ENCODE peak calls at places on chromosomes 3 and 15, in ten cellular contexts. One of them, this sample, is unnamed. For H3K4me1, the result is how much of the 10 kb centered on the place peaks cover.

GRCh38 chr3:172298247-172298646 is 150.0 kb downstream of the GHSR start:
- DNase-seq in SK-N-SH: no peak
- DNase-seq in uterus: no peak
- DNase-seq in GM23248: no peak
- DNase-seq in heart left ventricle: no peak
- DNase-seq in SJSA1: no peak
- DNase-seq in mesendoderm: no peak
- DNase-seq in psoas muscle: no peak
- DNase-seq in Peyer's patch: no peak
- DNase-seq in PC-9: no peak
- DNase-seq in this sample: no peak

GRCh38 chr3:73086071-73086494 is 24.6 kb downstream of the EBLN2 start:
- DNase-seq in SK-N-SH: peak
- DNase-seq in uterus: peak
- DNase-seq in GM23248: peak
- DNase-seq in heart left ventricle: peak
- DNase-seq in SJSA1: peak
- DNase-seq in mesendoderm: peak
- DNase-seq in psoas muscle: peak
- DNase-seq in Peyer's patch: peak
- DNase-seq in PC-9: peak
- DNase-seq in this sample: no peak

GRCh38 chr3:120348065-120348980 is 831 bp downstream of the LRRC58 start:
- DNase-seq in SK-N-SH: peak
- DNase-seq in uterus: no peak
- DNase-seq in GM23248: no peak
- DNase-seq in heart left ventricle: no peak
- DNase-seq in SJSA1: no peak
- DNase-seq in mesendoderm: no peak
- DNase-seq in psoas muscle: no peak
- DNase-seq in Peyer's patch: no peak
- DNase-seq in PC-9: no peak
- DNase-seq in this sample: no peak

GRCh38 chr15:41574158-41574557 is 15.1 kb downstream of the TYRO3 start:
- DNase-seq in SK-N-SH: no peak
- DNase-seq in uterus: no peak
- DNase-seq in GM23248: no peak
- DNase-seq in heart left ventricle: no peak
- DNase-seq in SJSA1: no peak
- DNase-seq in mesendoderm: peak
- DNase-seq in psoas muscle: no peak
- DNase-seq in Peyer's patch: no peak
- DNase-seq in PC-9: no peak
- DNase-seq in this sample: no peak

GRCh38 chr3:187222801-187223200 is 25.5 kb downstream of the RTP1 start:
- DNase-seq in SK-N-SH: no peak
- DNase-seq in uterus: no peak
- DNase-seq in GM23248: no peak
- DNase-seq in heart left ventricle: no peak
- DNase-seq in SJSA1: no peak
- DNase-seq in mesendoderm: no peak
- DNase-seq in psoas muscle: no peak
- DNase-seq in Peyer's patch: no peak
- DNase-seq in PC-9: no peak
- DNase-seq in this sample: no peak

GRCh38 chr3:122989856-122990575 is 37.5 kb downstream of the SEMA5B start:
- DNase-seq in SK-N-SH: no peak
- DNase-seq in uterus: no peak
- DNase-seq in GM23248: no peak
- DNase-seq in heart left ventricle: no peak
- DNase-seq in SJSA1: no peak
- DNase-seq in mesendoderm: no peak
- DNase-seq in psoas muscle: no peak
- DNase-seq in Peyer's patch: no peak
- DNase-seq in PC-9: no peak
- DNase-seq in this sample: no peak

GRCh38 chr15:87312221-87312620 is 944.3 kb downstream of the NTRK3 start:
- DNase-seq in SK-N-SH: no peak
- DNase-seq in uterus: no peak
- DNase-seq in GM23248: no peak
- DNase-seq in heart left ventricle: no peak
- DNase-seq in SJSA1: no peak
- DNase-seq in mesendoderm: no peak
- DNase-seq in psoas muscle: no peak
- DNase-seq in Peyer's patch: no peak
- DNase-seq in PC-9: no peak
- DNase-seq in this sample: no peak

GRCh38 chr3:138824114-138824506 is 10.6 kb downstream of the PIK3CB start:
- DNase-seq in SK-N-SH: no peak
- DNase-seq in uterus: no peak
- DNase-seq in GM23248: no peak
- DNase-seq in heart left ventricle: no peak
- DNase-seq in SJSA1: no peak
- DNase-seq in mesendoderm: peak
- DNase-seq in psoas muscle: no peak
- DNase-seq in Peyer's patch: no peak
- DNase-seq in PC-9: peak
- DNase-seq in this sample: no peak

GRCh38 chr15:28133281-28133680 is 34.2 kb upstream of the OCA2 start:
- DNase-seq in SK-N-SH: no peak
- DNase-seq in uterus: no peak
- DNase-seq in GM23248: peak
- DNase-seq in heart left ventricle: no peak
- DNase-seq in SJSA1: no peak
- DNase-seq in mesendoderm: no peak
- DNase-seq in psoas muscle: no peak
- DNase-seq in Peyer's patch: no peak
- DNase-seq in PC-9: no peak
- DNase-seq in this sample: no peak

GRCh38 chr15:23038741-23039150 is 623 bp downstream of the TUBGCP5 start:
- DNase-seq in SK-N-SH: no peak
- DNase-seq in uterus: no peak
- DNase-seq in GM23248: peak
- DNase-seq in heart left ventricle: no peak
- DNase-seq in SJSA1: peak
- DNase-seq in mesendoderm: peak
- DNase-seq in psoas muscle: no peak
- DNase-seq in Peyer's patch: no peak
- DNase-seq in PC-9: no peak
- DNase-seq in this sample: no peak

GRCh38 chr3:120457827-120458226 is 7.0 kb upstream of the FSTL1 start:
- DNase-seq in SK-N-SH: no peak
- DNase-seq in uterus: no peak
- DNase-seq in GM23248: no peak
- DNase-seq in heart left ventricle: no peak
- DNase-seq in SJSA1: no peak
- DNase-seq in mesendoderm: no peak
- DNase-seq in psoas muscle: no peak
- DNase-seq in Peyer's patch: no peak
- DNase-seq in PC-9: no peak
- DNase-seq in this sample: no peak

GRCh38 chr15:99090011-99090699 is 14.7 kb upstream of the SYNM start:
- DNase-seq in SK-N-SH: no peak
- DNase-seq in uterus: no peak
- DNase-seq in GM23248: no peak
- DNase-seq in heart left ventricle: no peak
- DNase-seq in SJSA1: no peak
- DNase-seq in mesendoderm: no peak
- DNase-seq in psoas muscle: no peak
- DNase-seq in Peyer's patch: peak
- DNase-seq in PC-9: no peak
- DNase-seq in this sample: no peak

GRCh38 chr15:64699767-64700388 is 75.5 kb downstream of the RBPMS2 start:
- DNase-seq in SK-N-SH: peak
- DNase-seq in uterus: no peak
- DNase-seq in GM23248: peak
- DNase-seq in heart left ventricle: peak
- DNase-seq in SJSA1: no peak
- DNase-seq in mesendoderm: peak
- DNase-seq in psoas muscle: peak
- DNase-seq in Peyer's patch: no peak
- DNase-seq in PC-9: no peak
- DNase-seq in this sample: peak

GRCh38 chr3:42706721-42707619 is 4.4 kb upstream of the HHATL start:
- DNase-seq in SK-N-SH: peak
- DNase-seq in uterus: no peak
- DNase-seq in GM23248: no peak
- DNase-seq in heart left ventricle: peak
- DNase-seq in SJSA1: no peak
- DNase-seq in mesendoderm: no peak
- DNase-seq in psoas muscle: no peak
- DNase-seq in Peyer's patch: peak
- DNase-seq in PC-9: no peak
- DNase-seq in this sample: peak

GRCh38 chr3:123110953-123111615 is 44.3 kb downstream of the PDIA5 start:
- DNase-seq in SK-N-SH: no peak
- DNase-seq in uterus: no peak
- DNase-seq in GM23248: no peak
- DNase-seq in heart left ventricle: no peak
- DNase-seq in SJSA1: no peak
- DNase-seq in mesendoderm: no peak
- DNase-seq in psoas muscle: no peak
- DNase-seq in Peyer's patch: no peak
- DNase-seq in PC-9: no peak
- DNase-seq in this sample: no peak

GRCh38 chr15:34795267-34796081 is at the start of gene ACTC1:
- DNase-seq in SK-N-SH: no peak
- DNase-seq in uterus: peak
- DNase-seq in GM23248: peak
- DNase-seq in heart left ventricle: peak
- DNase-seq in SJSA1: peak
- DNase-seq in mesendoderm: peak
- DNase-seq in psoas muscle: peak
- DNase-seq in Peyer's patch: no peak
- DNase-seq in PC-9: peak
- DNase-seq in this sample: peak
- H3K4me3 ChIP-seq in SK-N-SH: no peak
- H3K4me3 ChIP-seq in uterus: peak
- H3K4me3 ChIP-seq in GM23248: peak
- H3K4me3 ChIP-seq in heart left ventricle: peak
- H3K4me3 ChIP-seq in SJSA1: peak
- H3K4me3 ChIP-seq in mesendoderm: peak
- H3K4me3 ChIP-seq in psoas muscle: peak
- H3K4me3 ChIP-seq in Peyer's patch: no peak
- H3K4me3 ChIP-seq in PC-9: no peak
- H3K4me3 ChIP-seq in this sample: no peak

GRCh38 chr3:58250093-58250707 is 12.6 kb downstream of the ABHD6 start:
- DNase-seq in SK-N-SH: no peak
- DNase-seq in uterus: no peak
- DNase-seq in GM23248: no peak
- DNase-seq in heart left ventricle: no peak
- DNase-seq in SJSA1: no peak
- DNase-seq in mesendoderm: no peak
- DNase-seq in psoas muscle: no peak
- DNase-seq in Peyer's patch: no peak
- DNase-seq in PC-9: no peak
- DNase-seq in this sample: no peak
- H3K4me1 ChIP-seq in SK-N-SH: under half
- H3K4me1 ChIP-seq in uterus: under half
- H3K4me1 ChIP-seq in GM23248: under half
- H3K4me1 ChIP-seq in heart left ventricle: under half
- H3K4me1 ChIP-seq in SJSA1: under half
- H3K4me1 ChIP-seq in mesendoderm: under half
- H3K4me1 ChIP-seq in psoas muscle: under half
- H3K4me1 ChIP-seq in Peyer's patch: under half
- H3K4me1 ChIP-seq in PC-9: under half
- H3K4me1 ChIP-seq in this sample: under half

GRCh38 chr3:31724144-31724543 is 191.4 kb downstream of the STT3B start:
- DNase-seq in SK-N-SH: no peak
- DNase-seq in uterus: no peak
- DNase-seq in GM23248: no peak
- DNase-seq in heart left ventricle: no peak
- DNase-seq in SJSA1: no peak
- DNase-seq in mesendoderm: peak
- DNase-seq in psoas muscle: no peak
- DNase-seq in Peyer's patch: no peak
- DNase-seq in PC-9: no peak
- DNase-seq in this sample: no peak
- H3K4me3 ChIP-seq in SK-N-SH: no peak
- H3K4me3 ChIP-seq in uterus: no peak
- H3K4me3 ChIP-seq in GM23248: no peak
- H3K4me3 ChIP-seq in heart left ventricle: no peak
- H3K4me3 ChIP-seq in SJSA1: no peak
- H3K4me3 ChIP-seq in mesendoderm: no peak
- H3K4me3 ChIP-seq in psoas muscle: no peak
- H3K4me3 ChIP-seq in Peyer's patch: no peak
- H3K4me3 ChIP-seq in PC-9: no peak
- H3K4me3 ChIP-seq in this sample: no peak

GRCh38 chr15:31320022-31320421 is 6.6 kb upstream of the KLF13 start:
- DNase-seq in SK-N-SH: no peak
- DNase-seq in uterus: no peak
- DNase-seq in GM23248: no peak
- DNase-seq in heart left ventricle: no peak
- DNase-seq in SJSA1: no peak
- DNase-seq in mesendoderm: no peak
- DNase-seq in psoas muscle: no peak
- DNase-seq in Peyer's patch: no peak
- DNase-seq in PC-9: no peak
- DNase-seq in this sample: peak

GRCh38 chr15:31322486-31322885 is 4.1 kb upstream of the KLF13 start:
- DNase-seq in SK-N-SH: no peak
- DNase-seq in uterus: no peak
- DNase-seq in GM23248: no peak
- DNase-seq in heart left ventricle: no peak
- DNase-seq in SJSA1: no peak
- DNase-seq in mesendoderm: no peak
- DNase-seq in psoas muscle: no peak
- DNase-seq in Peyer's patch: no peak
- DNase-seq in PC-9: no peak
- DNase-seq in this sample: no peak

GRCh38 chr15:31323627-31324026 is 3.0 kb upstream of the KLF13 start:
- DNase-seq in SK-N-SH: no peak
- DNase-seq in uterus: no peak
- DNase-seq in GM23248: no peak
- DNase-seq in heart left ventricle: no peak
- DNase-seq in SJSA1: no peak
- DNase-seq in mesendoderm: no peak
- DNase-seq in psoas muscle: no peak
- DNase-seq in Peyer's patch: no peak
- DNase-seq in PC-9: no peak
- DNase-seq in this sample: no peak

GRCh38 chr15:31318429-31318828 is 8.2 kb upstream of the KLF13 start:
- DNase-seq in SK-N-SH: no peak
- DNase-seq in uterus: no peak
- DNase-seq in GM23248: no peak
- DNase-seq in heart left ventricle: no peak
- DNase-seq in SJSA1: no peak
- DNase-seq in mesendoderm: no peak
- DNase-seq in psoas muscle: no peak
- DNase-seq in Peyer's patch: no peak
- DNase-seq in PC-9: no peak
- DNase-seq in this sample: peak

DNA sequence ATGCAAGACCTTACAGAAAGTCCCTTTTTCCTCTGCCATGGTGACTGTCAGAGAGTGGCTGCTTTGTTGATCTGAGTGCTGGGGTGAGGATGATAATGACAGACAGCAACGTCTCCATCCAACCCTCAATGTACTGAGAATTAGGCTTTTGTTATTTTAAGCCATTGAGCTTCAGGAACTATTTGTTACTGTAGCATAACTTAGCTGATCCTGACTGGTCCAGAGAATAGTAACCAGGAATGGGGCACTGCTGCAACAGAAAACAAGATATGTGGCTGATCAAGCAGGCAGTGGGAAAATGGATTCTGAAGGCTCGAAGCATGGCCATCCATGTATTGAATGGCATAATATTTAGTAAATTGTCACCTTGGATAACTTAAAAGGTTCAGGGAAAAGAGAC is 5.2 kb upstream of the KLF13 start:
- DNase-seq in SK-N-SH: no peak
- DNase-seq in uterus: no peak
- DNase-seq in GM23248: no peak
- DNase-seq in heart left ventricle: no peak
- DNase-seq in SJSA1: no peak
- DNase-seq in mesendoderm: no peak
- DNase-seq in psoas muscle: no peak
- DNase-seq in Peyer's patch: no peak
- DNase-seq in PC-9: no peak
- DNase-seq in this sample: no peak
- H3K4me1 ChIP-seq in SK-N-SH: under half
- H3K4me1 ChIP-seq in uterus: under half
- H3K4me1 ChIP-seq in GM23248: under half
- H3K4me1 ChIP-seq in heart left ventricle: under half
- H3K4me1 ChIP-seq in SJSA1: under half
- H3K4me1 ChIP-seq in mesendoderm: under half
- H3K4me1 ChIP-seq in psoas muscle: under half
- H3K4me1 ChIP-seq in Peyer's patch: under half
- H3K4me1 ChIP-seq in PC-9: under half
- H3K4me1 ChIP-seq in this sample: under half